ENCODE peak calls at places on chromosomes 12 and 14, in five cellular contexts. I is T-helper 9 cell; D is mammary epithelial cell; L is adrenal gland; Q is stimulated activated CD4-positive, alpha-beta T cell treated with anti-CD3 and anti-CD28 coated beads, Interleukin-1b, Interleukin-23, amount 100 ng/mL, for 24 hours. Z is an unnamed sample.

GRCh38 chr12:124579921-124580517 is 12.6 kb upstream of the NCOR2 start:
- DNase-seq in I (no peak), D (no peak), L (no peak), Q (no peak), Z (no peak)

GRCh38 chr12:53453953-53454640 is 2.2 kb downstream of the PCBP2 start:
- DNase-seq in I (no peak), D (no peak), L (no peak), Q (no peak), Z (no peak)

GRCh38 chr12:62098131-62098530 is 162.1 kb upstream of the USP15 start:
- DNase-seq in I (no peak), D (no peak), L (no peak), Q (no peak), Z (no peak)

GRCh38 chr14:68815288-68816182 is 22.7 kb upstream of the ZFP36L1 start:
- DNase-seq in I (no peak), D (no peak), L (peak), Q (no peak), Z (no peak)

GRCh38 chr12:89951050-89951693 is 242.5 kb upstream of the ATP2B1 start:
- DNase-seq in I (no peak), D (peak), L (no peak), Q (no peak), Z (no peak)

GRCh38 chr12:46663297-46663696 is 162.5 kb downstream of the SLC38A4 start:
- DNase-seq in I (no peak), D (peak), L (no peak), Q (no peak), Z (no peak)

GRCh38 chr14:93079865-93080403 is 35.8 kb downstream of the ITPK1 start:
- DNase-seq in I (no peak), D (no peak), L (no peak), Q (no peak), Z (no peak)

GRCh38 chr12:110340706-110341105 is 59.7 kb downstream of the ATP2A2 start:
- DNase-seq in I (no peak), D (peak), L (no peak), Q (no peak), Z (no peak)

GRCh38 chr12:79250955-79251354 is 386.4 kb downstream of the SYT1 start:
- DNase-seq in I (no peak), D (peak), L (no peak), Q (no peak), Z (no peak)

GRCh38 chr12:121803861-121804416 is at the start of gene SETD1B:
- DNase-seq in I (peak), D (peak), L (peak), Q (no peak), Z (no peak)

GRCh38 chr14:22613736-22614239 is 15.7 kb downstream of the ABHD4 start:
- DNase-seq in I (no peak), D (no peak), L (no peak), Q (no peak), Z (no peak)

GRCh38 chr12:2960432-2960956 is 1.3 kb downstream of the TEAD4 start:
- DNase-seq in I (no peak), D (peak), L (no peak), Q (no peak), Z (no peak)

GRCh38 chr12:127621366-127621765 is 645.6 kb upstream of the TMEM132C start:
- DNase-seq in I (no peak), D (no peak), L (no peak), Q (no peak), Z (no peak)

GRCh38 chr14:61475316-61475715 is 153.9 kb downstream of the PRKCH start:
- DNase-seq in I (no peak), D (peak), L (no peak), Q (no peak), Z (no peak)

GRCh38 chr12:15728118-15728598 is 61.0 kb downstream of the EPS8 start:
- DNase-seq in I (no peak), D (peak), L (no peak), Q (no peak), Z (no peak)

GRCh38 chr12:96338852-96339478 is 61.3 kb downstream of the CDK17 start:
- DNase-seq in I (no peak), D (no peak), L (no peak), Q (no peak), Z (no peak)

GRCh38 chr12:28998662-28999120 is 150.4 kb upstream of the FAR2 start:
- DNase-seq in I (no peak), D (peak), L (no peak), Q (no peak), Z (no peak)

GRCh38 chr14:89503458-89503996 is 86.5 kb upstream of the FOXN3 start:
- DNase-seq in I (no peak), D (no peak), L (no peak), Q (no peak), Z (no peak)

GRCh38 chr12:121128908-121129704 is 3.6 kb upstream of the P2RX7 start:
- DNase-seq in I (peak), D (no peak), L (peak), Q (peak), Z (peak)

GRCh38 chr12:53298154-53298553 is 1.3 kb upstream of the MYG1 start:
- DNase-seq in I (no peak), D (no peak), L (peak), Q (no peak), Z (no peak)

GRCh38 chr14:76591270-76591669 is 170.0 kb upstream of the VASH1 start:
- DNase-seq in I (no peak), D (no peak), L (no peak), Q (no peak), Z (no peak)